ENCODE peak calls at places on chromosomes 4 and X, in eight cellular contexts. One of them, this sample, is unnamed.

GRCh38 chr4:99885063-99885664 is 9.1 kb downstream of the LAMTOR3 start:
- DNase-seq in K562: peak; percentile 27
- DNase-seq in HCT116: peak; percentile 22
- DNase-seq in GM12878: no peak
- DNase-seq in HepG2: peak; percentile 21
- DNase-seq in A549: peak; percentile 3
- DNase-seq in H1: no peak
- DNase-seq in endothelial cell of umbilical vein: peak; percentile 33
- DNase-seq in this sample: peak; percentile 66

GRCh38 chrX:11269996-11270395 is 23.2 kb upstream of the AMELX start:
- DNase-seq in A549: no peak
- DNase-seq in K562: no peak
- DNase-seq in HepG2: no peak
- DNase-seq in H1: no peak
- DNase-seq in HCT116: no peak
- DNase-seq in endothelial cell of umbilical vein: no peak
- DNase-seq in GM12878: no peak
- DNase-seq in this sample: no peak

GRCh38 chr4:64582492-64582891 is 173.2 kb upstream of the TECRL start:
- DNase-seq in H1: peak; percentile 2
- DNase-seq in HepG2: no peak
- DNase-seq in K562: no peak
- DNase-seq in GM12878: no peak
- DNase-seq in endothelial cell of umbilical vein: no peak
- DNase-seq in A549: no peak
- DNase-seq in HCT116: no peak
- DNase-seq in this sample: no peak

GRCh38 chr4:89661490-89661889 is 175.5 kb downstream of the SNCA start:
- DNase-seq in GM12878: no peak
- DNase-seq in H1: no peak
- DNase-seq in HCT116: no peak
- DNase-seq in endothelial cell of umbilical vein: peak; percentile 37
- DNase-seq in HepG2: no peak
- DNase-seq in K562: no peak
- DNase-seq in A549: no peak
- DNase-seq in this sample: no peak

GRCh38 chr4:73816814-73817213 is 19.7 kb upstream of the CXCL6 start:
- DNase-seq in HCT116: no peak
- DNase-seq in HepG2: no peak
- DNase-seq in H1: no peak
- DNase-seq in endothelial cell of umbilical vein: peak; percentile 79
- DNase-seq in K562: no peak
- DNase-seq in GM12878: no peak
- DNase-seq in A549: no peak
- DNase-seq in this sample: peak; percentile 29

GRCh38 chrX:118350715-118351114 is 4.8 kb downstream of the WDR44 start:
- DNase-seq in H1: no peak
- DNase-seq in K562: no peak
- DNase-seq in HepG2: no peak
- DNase-seq in A549: no peak
- DNase-seq in GM12878: no peak
- DNase-seq in HCT116: no peak
- DNase-seq in endothelial cell of umbilical vein: no peak
- DNase-seq in this sample: peak; percentile 52

GRCh38 chrX:48460606-48461005 is 9.5 kb downstream of the SLC38A5 start:
- DNase-seq in HepG2: no peak
- DNase-seq in endothelial cell of umbilical vein: no peak
- DNase-seq in H1: no peak
- DNase-seq in A549: no peak
- DNase-seq in K562: no peak
- DNase-seq in GM12878: no peak
- DNase-seq in HCT116: no peak
- DNase-seq in this sample: no peak

GRCh38 chr4:52619591-52619931 is 39.5 kb downstream of the USP46 start:
- DNase-seq in endothelial cell of umbilical vein: no peak
- DNase-seq in GM12878: no peak
- DNase-seq in HepG2: no peak
- DNase-seq in K562: no peak
- DNase-seq in A549: no peak
- DNase-seq in HCT116: no peak
- DNase-seq in H1: no peak
- DNase-seq in this sample: no peak

GRCh38 chrX:119757979-119758681 is at the start of gene SOWAHD:
- DNase-seq in endothelial cell of umbilical vein: no peak
- DNase-seq in K562: peak; percentile 60
- DNase-seq in HepG2: peak; percentile 50
- DNase-seq in H1: no peak
- DNase-seq in GM12878: no peak
- DNase-seq in HCT116: no peak
- DNase-seq in A549: no peak
- DNase-seq in this sample: peak; percentile 78

GRCh38 chr4:166091914-166092510 is 219.0 kb downstream of the TLL1 start:
- DNase-seq in endothelial cell of umbilical vein: peak; percentile 43
- DNase-seq in H1: no peak
- DNase-seq in K562: peak; percentile 15
- DNase-seq in HepG2: peak; percentile 28
- DNase-seq in GM12878: no peak
- DNase-seq in HCT116: peak; percentile 15
- DNase-seq in A549: peak; percentile 1
- DNase-seq in this sample: peak; percentile 43

GRCh38 chr4:133856736-133857355 is 344.7 kb downstream of the PABPC4L start:
- DNase-seq in HepG2: no peak
- DNase-seq in GM12878: no peak
- DNase-seq in K562: no peak
- DNase-seq in H1: no peak
- DNase-seq in endothelial cell of umbilical vein: no peak
- DNase-seq in A549: no peak
- DNase-seq in HCT116: no peak
- DNase-seq in this sample: no peak

GRCh38 chr4:182091128-182091527 is 152.1 kb upstream of the TENM3 start:
- DNase-seq in endothelial cell of umbilical vein: no peak
- DNase-seq in H1: no peak
- DNase-seq in GM12878: no peak
- DNase-seq in K562: no peak
- DNase-seq in HCT116: no peak
- DNase-seq in A549: no peak
- DNase-seq in HepG2: no peak
- DNase-seq in this sample: no peak

GRCh38 chr4:40264497-40264896 is 67.7 kb downstream of the RHOH start:
- DNase-seq in A549: no peak
- DNase-seq in HCT116: no peak
- DNase-seq in H1: no peak
- DNase-seq in endothelial cell of umbilical vein: no peak
- DNase-seq in GM12878: no peak
- DNase-seq in K562: no peak
- DNase-seq in HepG2: no peak
- DNase-seq in this sample: peak; percentile 71

GRCh38 chr4:180563977-180564376 is 1679.2 kb upstream of the TENM3 start:
- DNase-seq in endothelial cell of umbilical vein: no peak
- DNase-seq in A549: no peak
- DNase-seq in H1: no peak
- DNase-seq in K562: no peak
- DNase-seq in GM12878: no peak
- DNase-seq in HepG2: no peak
- DNase-seq in HCT116: no peak
- DNase-seq in this sample: no peak

GRCh38 chrX:132692066-132692465 is 203.2 kb upstream of the MBNL3 start:
- DNase-seq in H1: no peak
- DNase-seq in GM12878: no peak
- DNase-seq in K562: no peak
- DNase-seq in HCT116: no peak
- DNase-seq in endothelial cell of umbilical vein: no peak
- DNase-seq in HepG2: peak; percentile 0
- DNase-seq in A549: no peak
- DNase-seq in this sample: peak; percentile 29

GRCh38 chr4:85993641-85994040 is 366.2 kb downstream of the MAPK10 start:
- DNase-seq in endothelial cell of umbilical vein: no peak
- DNase-seq in A549: no peak
- DNase-seq in HepG2: no peak
- DNase-seq in HCT116: no peak
- DNase-seq in GM12878: no peak
- DNase-seq in K562: no peak
- DNase-seq in H1: no peak
- DNase-seq in this sample: no peak

GRCh38 chr4:13944095-13944501 is 316.6 kb upstream of the BOD1L1 start:
- DNase-seq in GM12878: no peak
- DNase-seq in H1: no peak
- DNase-seq in HCT116: no peak
- DNase-seq in K562: no peak
- DNase-seq in endothelial cell of umbilical vein: no peak
- DNase-seq in A549: no peak
- DNase-seq in HepG2: no peak
- DNase-seq in this sample: no peak

GRCh38 chrX:155662297-155662696 is 49.5 kb upstream of the TMLHE start:
- DNase-seq in H1: no peak
- DNase-seq in endothelial cell of umbilical vein: no peak
- DNase-seq in A549: no peak
- DNase-seq in K562: peak; percentile 2
- DNase-seq in HepG2: peak; percentile 1
- DNase-seq in HCT116: no peak
- DNase-seq in GM12878: no peak
- DNase-seq in this sample: peak; percentile 9

GRCh38 chr4:147138171-147138570 is 192.5 kb upstream of the TTC29 start:
- DNase-seq in K562: no peak
- DNase-seq in H1: no peak
- DNase-seq in HepG2: no peak
- DNase-seq in A549: no peak
- DNase-seq in HCT116: no peak
- DNase-seq in endothelial cell of umbilical vein: no peak
- DNase-seq in GM12878: no peak
- DNase-seq in this sample: no peak

GRCh38 chr4:113434247-113434587 is 327.3 kb downstream of the CAMK2D start:
- DNase-seq in HCT116: no peak
- DNase-seq in endothelial cell of umbilical vein: peak; percentile 41
- DNase-seq in H1: no peak
- DNase-seq in K562: no peak
- DNase-seq in A549: no peak
- DNase-seq in GM12878: no peak
- DNase-seq in HepG2: peak; percentile 10
- DNase-seq in this sample: no peak

DNA sequence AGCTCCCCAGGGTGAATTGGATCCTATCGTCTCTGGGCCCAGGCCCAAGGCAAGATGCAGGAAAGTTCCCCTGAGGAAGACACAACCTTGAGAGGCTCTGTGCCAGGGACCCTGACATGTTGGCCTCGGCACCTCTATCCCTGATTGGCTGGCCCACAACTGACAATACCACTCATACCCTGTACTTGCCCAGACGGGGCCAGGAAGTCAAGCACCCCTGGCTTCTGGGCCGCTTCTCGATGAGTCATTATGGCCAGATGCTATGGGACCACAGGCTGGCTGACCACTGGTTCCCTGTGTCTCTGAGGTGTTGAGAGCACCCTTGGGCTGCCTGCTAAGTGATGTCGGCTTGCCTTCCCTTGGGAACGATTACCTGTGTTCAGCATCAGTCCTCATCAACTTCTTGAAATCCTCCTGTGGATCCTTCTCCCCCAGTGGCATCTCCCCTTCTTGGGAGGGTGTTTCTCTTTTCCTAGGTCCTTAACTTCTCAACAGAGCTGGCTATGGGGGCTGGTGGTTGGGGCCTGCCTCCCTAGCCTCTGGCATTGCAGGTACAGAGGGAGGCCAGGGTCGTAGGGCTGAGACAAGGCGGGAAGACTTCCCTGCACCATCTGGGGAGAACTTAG is 54.5 kb upstream of the MAMLD1 start:
- DNase-seq in endothelial cell of umbilical vein: no peak
- DNase-seq in HCT116: no peak
- DNase-seq in K562: no peak
- DNase-seq in HepG2: no peak
- DNase-seq in GM12878: no peak
- DNase-seq in H1: no peak
- DNase-seq in A549: no peak
- DNase-seq in this sample: no peak
- TF ChIP-seq MAX in endothelial cell of umbilical vein: no peak
- TF ChIP-seq MAX in HCT116: no peak
- TF ChIP-seq MAX in K562: no peak
- TF ChIP-seq MAX in HepG2: no peak
- TF ChIP-seq MAX in GM12878: no peak
- TF ChIP-seq MAX in H1: no peak
- TF ChIP-seq MAX in A549: no peak
- TF ChIP-seq MAX in this sample: no peak

DNA sequence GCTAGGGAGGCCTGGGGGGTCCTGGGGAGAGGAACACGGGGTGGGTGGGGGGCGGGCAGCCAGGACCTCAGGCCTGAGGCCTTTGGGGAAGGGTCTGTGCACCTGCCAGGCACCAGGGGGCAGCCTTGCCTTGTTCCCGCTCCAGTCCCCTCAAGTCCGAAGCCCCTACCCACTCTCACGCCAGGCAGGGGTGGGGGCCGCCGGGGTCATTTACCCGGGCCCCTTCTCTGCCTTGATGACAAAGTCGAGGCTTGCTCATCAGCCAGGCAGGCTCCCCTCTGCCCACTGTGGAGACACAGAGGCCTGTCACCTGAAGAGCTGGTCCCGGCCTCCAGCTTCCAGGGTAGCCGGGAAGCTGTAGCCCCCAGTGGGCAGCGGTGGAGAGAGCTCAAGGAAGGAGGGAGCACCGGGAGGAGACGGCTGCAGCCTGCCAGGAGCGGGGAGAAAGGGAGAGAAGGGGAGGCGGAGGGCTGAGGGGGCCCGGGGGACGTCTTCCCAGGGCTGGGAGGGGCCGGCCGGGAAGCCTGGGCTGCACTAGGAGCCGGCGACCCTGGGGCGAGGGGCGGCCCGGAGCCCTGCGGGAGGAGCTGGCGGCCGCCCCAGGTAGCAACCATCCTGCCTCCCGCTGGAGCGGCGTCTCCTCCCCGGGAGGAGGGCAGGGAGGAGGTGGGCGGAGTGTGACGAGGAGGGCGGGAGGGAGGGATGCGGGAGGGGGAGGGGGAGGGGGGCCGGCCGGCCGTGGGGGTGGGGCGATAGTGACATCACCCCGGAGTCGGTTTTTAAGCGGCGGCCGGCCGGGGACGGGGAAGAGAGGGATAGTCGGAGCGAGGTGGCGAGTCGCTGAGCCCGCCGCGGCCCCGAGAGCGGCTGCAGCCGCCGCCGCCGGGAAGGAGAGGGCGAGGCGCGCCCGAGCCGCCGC is at the start of gene SLC6A8:
- DNase-seq in endothelial cell of umbilical vein: peak; percentile 27
- DNase-seq in K562: peak; percentile 78
- DNase-seq in A549: peak; percentile 42
- DNase-seq in GM12878: no peak
- DNase-seq in HepG2: peak; percentile 31
- DNase-seq in HCT116: peak; percentile 27
- DNase-seq in H1: no peak
- DNase-seq in this sample: peak; percentile 56
- H3K4me3 ChIP-seq in endothelial cell of umbilical vein: peak within 1 kb of the TSS; percentile 40
- H3K4me3 ChIP-seq in K562: peak within 1 kb of the TSS; percentile 51
- H3K4me3 ChIP-seq in A549: peak within 1 kb of the TSS; percentile 47
- H3K4me3 ChIP-seq in GM12878: no peak within 1 kb of the TSS
- H3K4me3 ChIP-seq in HepG2: peak within 1 kb of the TSS; percentile 42
- H3K4me3 ChIP-seq in HCT116: peak within 1 kb of the TSS; percentile 54
- H3K4me3 ChIP-seq in H1: peak within 1 kb of the TSS; percentile 58
- H3K4me3 ChIP-seq in this sample: no peak within 1 kb of the TSS

GRCh38 chrX:53683556-53684414 is 2.7 kb downstream of the HUWE1 start:
- DNase-seq in GM12878: peak; percentile 95
- DNase-seq in K562: peak; percentile 78
- DNase-seq in H1: peak; percentile 90
- DNase-seq in HepG2: peak; percentile 97
- DNase-seq in HCT116: peak; percentile 96
- DNase-seq in endothelial cell of umbilical vein: peak; percentile 99
- DNase-seq in A549: peak; percentile 75
- DNase-seq in this sample: peak; percentile 97
- TF ChIP-seq POLR2A in GM12878: peak; percentile 81
- TF ChIP-seq POLR2A in K562: peak; percentile 91
- TF ChIP-seq POLR2A in H1: peak; percentile 52
- TF ChIP-seq POLR2A in HepG2: peak; percentile 75
- TF ChIP-seq POLR2A in HCT116: no peak
- TF ChIP-seq POLR2A in endothelial cell of umbilical vein: no peak
- TF ChIP-seq POLR2A in A549: peak; percentile 60
- TF ChIP-seq POLR2A in this sample: peak; percentile 75

GRCh38 chrX:74304016-74304415 is at the start of gene ZCCHC13:
- DNase-seq in K562: no peak
- DNase-seq in HepG2: no peak
- DNase-seq in HCT116: no peak
- DNase-seq in H1: no peak
- DNase-seq in A549: no peak
- DNase-seq in endothelial cell of umbilical vein: no peak
- DNase-seq in GM12878: no peak
- DNase-seq in this sample: no peak
- TF ChIP-seq MAX in K562: no peak
- TF ChIP-seq MAX in HepG2: no peak
- TF ChIP-seq MAX in HCT116: no peak
- TF ChIP-seq MAX in H1: no peak
- TF ChIP-seq MAX in A549: no peak
- TF ChIP-seq MAX in endothelial cell of umbilical vein: no peak
- TF ChIP-seq MAX in GM12878: no peak
- TF ChIP-seq MAX in this sample: no peak

This sample was measured in NB4.